ENCODE peak calls at places on chromosomes 4 and X, in nine cellular contexts. One of them, this sample, is unnamed.

GRCh38 chrX:129931411-129932136 is 25.6 kb downstream of the UTP14A start:
- DNase-seq in CD8-positive, alpha-beta T cell: peak; percentile 37
- DNase-seq in hepatocyte: peak; percentile 91
- DNase-seq in SK-N-SH: peak; percentile 86
- DNase-seq in cardiac muscle cell: peak; percentile 97
- DNase-seq in suprapubic skin: peak; percentile 94
- DNase-seq in esophagus squamous epithelium: peak; percentile 46
- DNase-seq in aorta: peak; percentile 95
- DNase-seq in upper lobe of right lung: peak; percentile 95
- DNase-seq in this sample: peak; percentile 91

GRCh38 chrX:87078231-87078630 is 439.4 kb upstream of the KLHL4 start:
- DNase-seq in CD8-positive, alpha-beta T cell: no peak
- DNase-seq in hepatocyte: no peak
- DNase-seq in SK-N-SH: no peak
- DNase-seq in cardiac muscle cell: no peak
- DNase-seq in suprapubic skin: no peak
- DNase-seq in esophagus squamous epithelium: no peak
- DNase-seq in aorta: no peak
- DNase-seq in upper lobe of right lung: no peak
- DNase-seq in this sample: no peak

GRCh38 chrX:131405497-131405896 is 116.4 kb upstream of the IGSF1 start:
- DNase-seq in CD8-positive, alpha-beta T cell: no peak
- DNase-seq in hepatocyte: no peak
- DNase-seq in SK-N-SH: no peak
- DNase-seq in cardiac muscle cell: no peak
- DNase-seq in suprapubic skin: no peak
- DNase-seq in esophagus squamous epithelium: no peak
- DNase-seq in aorta: no peak
- DNase-seq in upper lobe of right lung: no peak
- DNase-seq in this sample: no peak

GRCh38 chrX:129678176-129678880 is 23.6 kb upstream of the APLN start:
- DNase-seq in CD8-positive, alpha-beta T cell: peak; percentile 40
- DNase-seq in hepatocyte: peak; percentile 37
- DNase-seq in SK-N-SH: peak; percentile 62
- DNase-seq in cardiac muscle cell: no peak
- DNase-seq in suprapubic skin: no peak
- DNase-seq in esophagus squamous epithelium: no peak
- DNase-seq in aorta: peak; percentile 63
- DNase-seq in upper lobe of right lung: peak; percentile 82
- DNase-seq in this sample: no peak

GRCh38 chr4:173538903-173539445 is 8.9 kb upstream of the HAND2 start:
- DNase-seq in CD8-positive, alpha-beta T cell: no peak
- DNase-seq in hepatocyte: no peak
- DNase-seq in SK-N-SH: no peak
- DNase-seq in cardiac muscle cell: no peak
- DNase-seq in suprapubic skin: no peak
- DNase-seq in esophagus squamous epithelium: no peak
- DNase-seq in aorta: no peak
- DNase-seq in upper lobe of right lung: no peak
- DNase-seq in this sample: no peak

GRCh38 chr4:6472387-6473263 is at the start of gene PPP2R2C:
- DNase-seq in CD8-positive, alpha-beta T cell: no peak
- DNase-seq in hepatocyte: no peak
- DNase-seq in SK-N-SH: peak; percentile 81
- DNase-seq in cardiac muscle cell: no peak
- DNase-seq in suprapubic skin: peak; percentile 70
- DNase-seq in esophagus squamous epithelium: no peak
- DNase-seq in aorta: no peak
- DNase-seq in upper lobe of right lung: peak; percentile 34
- DNase-seq in this sample: no peak

GRCh38 chr4:186726440-186727148 is 2.9 kb upstream of the FAT1 start:
- DNase-seq in CD8-positive, alpha-beta T cell: no peak
- DNase-seq in hepatocyte: peak; percentile 93
- DNase-seq in SK-N-SH: peak; percentile 75
- DNase-seq in cardiac muscle cell: peak; percentile 88
- DNase-seq in suprapubic skin: no peak
- DNase-seq in esophagus squamous epithelium: no peak
- DNase-seq in aorta: peak; percentile 79
- DNase-seq in upper lobe of right lung: peak; percentile 85
- DNase-seq in this sample: peak; percentile 61

GRCh38 chr4:142267101-142267500 is 579.0 kb downstream of the INPP4B start:
- DNase-seq in CD8-positive, alpha-beta T cell: no peak
- DNase-seq in hepatocyte: no peak
- DNase-seq in SK-N-SH: no peak
- DNase-seq in cardiac muscle cell: no peak
- DNase-seq in suprapubic skin: no peak
- DNase-seq in esophagus squamous epithelium: no peak
- DNase-seq in aorta: no peak
- DNase-seq in upper lobe of right lung: no peak
- DNase-seq in this sample: no peak

GRCh38 chr4:80213117-80213815 is 16.0 kb downstream of the PRDM8 start:
- DNase-seq in CD8-positive, alpha-beta T cell: no peak
- DNase-seq in hepatocyte: no peak
- DNase-seq in SK-N-SH: no peak
- DNase-seq in cardiac muscle cell: no peak
- DNase-seq in suprapubic skin: no peak
- DNase-seq in esophagus squamous epithelium: no peak
- DNase-seq in aorta: no peak
- DNase-seq in upper lobe of right lung: no peak
- DNase-seq in this sample: no peak

GRCh38 chr4:8473198-8473919 is 32.8 kb downstream of the TRMT44 start:
- DNase-seq in CD8-positive, alpha-beta T cell: no peak
- DNase-seq in hepatocyte: no peak
- DNase-seq in SK-N-SH: peak; percentile 22
- DNase-seq in cardiac muscle cell: no peak
- DNase-seq in suprapubic skin: no peak
- DNase-seq in esophagus squamous epithelium: no peak
- DNase-seq in aorta: peak; percentile 66
- DNase-seq in upper lobe of right lung: no peak
- DNase-seq in this sample: no peak

GRCh38 chrX:108437354-108437753 is 868 bp downstream of the COL4A6 start:
- DNase-seq in CD8-positive, alpha-beta T cell: no peak
- DNase-seq in hepatocyte: no peak
- DNase-seq in SK-N-SH: no peak
- DNase-seq in cardiac muscle cell: no peak
- DNase-seq in suprapubic skin: no peak
- DNase-seq in esophagus squamous epithelium: no peak
- DNase-seq in aorta: no peak
- DNase-seq in upper lobe of right lung: no peak
- DNase-seq in this sample: no peak

GRCh38 chrX:146173742-146174141 is 356.1 kb downstream of the SLITRK2 start:
- DNase-seq in CD8-positive, alpha-beta T cell: no peak
- DNase-seq in hepatocyte: no peak
- DNase-seq in SK-N-SH: no peak
- DNase-seq in cardiac muscle cell: no peak
- DNase-seq in suprapubic skin: no peak
- DNase-seq in esophagus squamous epithelium: no peak
- DNase-seq in aorta: no peak
- DNase-seq in upper lobe of right lung: no peak
- DNase-seq in this sample: no peak

GRCh38 chr4:99552872-99553271 is 11.0 kb downstream of the TRMT10A start:
- DNase-seq in CD8-positive, alpha-beta T cell: no peak
- DNase-seq in hepatocyte: no peak
- DNase-seq in SK-N-SH: no peak
- DNase-seq in cardiac muscle cell: no peak
- DNase-seq in suprapubic skin: no peak
- DNase-seq in esophagus squamous epithelium: no peak
- DNase-seq in aorta: no peak
- DNase-seq in upper lobe of right lung: no peak
- DNase-seq in this sample: no peak

GRCh38 chr4:66791686-66792085 is 753.6 kb downstream of the CENPC start:
- DNase-seq in CD8-positive, alpha-beta T cell: no peak
- DNase-seq in hepatocyte: no peak
- DNase-seq in SK-N-SH: no peak
- DNase-seq in cardiac muscle cell: no peak
- DNase-seq in suprapubic skin: no peak
- DNase-seq in esophagus squamous epithelium: no peak
- DNase-seq in aorta: no peak
- DNase-seq in upper lobe of right lung: no peak
- DNase-seq in this sample: no peak

GRCh38 chr4:177519481-177520270 is 77.4 kb upstream of the AGA start:
- DNase-seq in CD8-positive, alpha-beta T cell: no peak
- DNase-seq in hepatocyte: no peak
- DNase-seq in SK-N-SH: no peak
- DNase-seq in cardiac muscle cell: peak; percentile 53
- DNase-seq in suprapubic skin: no peak
- DNase-seq in esophagus squamous epithelium: no peak
- DNase-seq in aorta: no peak
- DNase-seq in upper lobe of right lung: no peak
- DNase-seq in this sample: no peak

GRCh38 chrX:15475021-15475420 is 18.1 kb downstream of the PIR start:
- DNase-seq in CD8-positive, alpha-beta T cell: no peak
- DNase-seq in hepatocyte: no peak
- DNase-seq in SK-N-SH: no peak
- DNase-seq in cardiac muscle cell: peak; percentile 20
- DNase-seq in suprapubic skin: no peak
- DNase-seq in esophagus squamous epithelium: no peak
- DNase-seq in aorta: no peak
- DNase-seq in upper lobe of right lung: no peak
- DNase-seq in this sample: no peak

DNA sequence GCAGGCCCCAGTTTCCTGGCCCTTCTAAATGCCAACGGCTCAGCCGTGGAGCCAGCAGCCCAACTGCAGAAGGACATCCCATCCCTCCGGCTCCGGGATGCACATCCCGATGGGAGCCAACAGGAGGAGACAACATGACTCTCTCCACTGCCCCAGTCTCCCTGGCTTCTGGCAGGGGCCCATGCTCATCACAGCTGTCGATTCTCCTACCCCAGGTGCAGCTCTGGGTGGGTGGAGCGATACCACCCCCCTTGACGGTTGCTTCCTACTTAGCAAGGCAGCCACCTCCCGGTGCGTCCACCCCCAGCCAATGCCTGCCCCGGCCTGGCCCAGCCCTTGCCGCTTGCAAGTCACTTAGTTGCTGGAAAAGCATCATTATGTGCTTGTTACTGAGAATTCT is 19.5 kb downstream of the ZNF275 start:
- DNase-seq in CD8-positive, alpha-beta T cell: no peak
- DNase-seq in hepatocyte: no peak
- DNase-seq in SK-N-SH: no peak
- DNase-seq in cardiac muscle cell: no peak
- DNase-seq in suprapubic skin: no peak
- DNase-seq in esophagus squamous epithelium: no peak
- DNase-seq in aorta: no peak
- DNase-seq in upper lobe of right lung: no peak
- DNase-seq in this sample: no peak
- H3K9me3 ChIP-seq in CD8-positive, alpha-beta T cell: no peaks in the 10 kb centered on the region
- H3K9me3 ChIP-seq in hepatocyte: no peaks in the 10 kb centered on the region
- H3K9me3 ChIP-seq in SK-N-SH: no peaks in the 10 kb centered on the region
- H3K9me3 ChIP-seq in cardiac muscle cell: no peaks in the 10 kb centered on the region
- H3K9me3 ChIP-seq in suprapubic skin: no peaks in the 10 kb centered on the region
- H3K9me3 ChIP-seq in esophagus squamous epithelium: no peaks in the 10 kb centered on the region
- H3K9me3 ChIP-seq in aorta: no peaks in the 10 kb centered on the region
- H3K9me3 ChIP-seq in upper lobe of right lung: no peaks in the 10 kb centered on the region
- H3K9me3 ChIP-seq in this sample: no peaks in the 10 kb centered on the region

GRCh38 chr4:87130985-87131753 is 89.2 kb downstream of the KLHL8 start:
- DNase-seq in CD8-positive, alpha-beta T cell: no peak
- DNase-seq in hepatocyte: no peak
- DNase-seq in SK-N-SH: no peak
- DNase-seq in cardiac muscle cell: no peak
- DNase-seq in suprapubic skin: no peak
- DNase-seq in esophagus squamous epithelium: no peak
- DNase-seq in aorta: no peak
- DNase-seq in upper lobe of right lung: no peak
- DNase-seq in this sample: no peak
- H3K36me3 ChIP-seq in CD8-positive, alpha-beta T cell: peaks cover 31% of the 10 kb centered on the region
- H3K36me3 ChIP-seq in hepatocyte: peaks cover 10% of the 10 kb centered on the region
- H3K36me3 ChIP-seq in SK-N-SH: peaks cover 41% of the 10 kb centered on the region
- H3K36me3 ChIP-seq in cardiac muscle cell: peaks cover 44% of the 10 kb centered on the region
- H3K36me3 ChIP-seq in suprapubic skin: peaks cover 100% of the 10 kb centered on the region
- H3K36me3 ChIP-seq in esophagus squamous epithelium: peaks cover 100% of the 10 kb centered on the region
- H3K36me3 ChIP-seq in aorta: peaks cover 1% of the 10 kb centered on the region
- H3K36me3 ChIP-seq in upper lobe of right lung: peaks cover 100% of the 10 kb centered on the region
- H3K36me3 ChIP-seq in this sample: peaks cover 21% of the 10 kb centered on the region

GRCh38 chr4:185369729-185370128 is 26.0 kb downstream of the LRP2BP start:
- DNase-seq in CD8-positive, alpha-beta T cell: no peak
- DNase-seq in hepatocyte: no peak
- DNase-seq in SK-N-SH: no peak
- DNase-seq in cardiac muscle cell: peak; percentile 13
- DNase-seq in suprapubic skin: no peak
- DNase-seq in esophagus squamous epithelium: no peak
- DNase-seq in aorta: no peak
- DNase-seq in upper lobe of right lung: no peak
- DNase-seq in this sample: no peak
- H3K9me3 ChIP-seq in CD8-positive, alpha-beta T cell: no peaks in the 10 kb centered on the region
- H3K9me3 ChIP-seq in hepatocyte: no peaks in the 10 kb centered on the region
- H3K9me3 ChIP-seq in SK-N-SH: no peaks in the 10 kb centered on the region
- H3K9me3 ChIP-seq in cardiac muscle cell: no peaks in the 10 kb centered on the region
- H3K9me3 ChIP-seq in suprapubic skin: no peaks in the 10 kb centered on the region
- H3K9me3 ChIP-seq in esophagus squamous epithelium: no peaks in the 10 kb centered on the region
- H3K9me3 ChIP-seq in aorta: no peaks in the 10 kb centered on the region
- H3K9me3 ChIP-seq in upper lobe of right lung: no peaks in the 10 kb centered on the region
- H3K9me3 ChIP-seq in this sample: no peaks in the 10 kb centered on the region

DNA sequence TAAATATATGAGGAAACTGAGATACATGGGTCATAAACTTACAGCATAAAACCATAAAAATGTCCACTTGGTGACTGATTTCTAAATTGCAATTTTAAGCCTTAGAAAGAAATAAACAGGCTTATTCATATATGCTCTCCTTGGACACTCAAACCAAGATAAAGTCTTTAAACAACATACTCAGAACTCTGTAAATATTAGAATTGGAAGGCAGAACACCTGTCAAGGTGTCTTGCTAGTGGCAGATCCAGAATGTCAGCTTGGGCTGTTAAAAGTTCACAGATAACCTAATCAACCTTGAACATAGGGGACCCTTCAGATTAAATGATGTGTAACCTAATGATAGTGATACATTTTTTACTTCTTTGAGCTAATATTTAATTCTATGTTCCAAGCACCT is 208.1 kb upstream of the ARSJ start:
- DNase-seq in CD8-positive, alpha-beta T cell: no peak
- DNase-seq in hepatocyte: no peak
- DNase-seq in SK-N-SH: no peak
- DNase-seq in cardiac muscle cell: no peak
- DNase-seq in suprapubic skin: no peak
- DNase-seq in esophagus squamous epithelium: no peak
- DNase-seq in aorta: no peak
- DNase-seq in upper lobe of right lung: no peak
- DNase-seq in this sample: no peak
- H3K36me3 ChIP-seq in CD8-positive, alpha-beta T cell: no peaks in the 10 kb centered on the region
- H3K36me3 ChIP-seq in hepatocyte: no peaks in the 10 kb centered on the region
- H3K36me3 ChIP-seq in SK-N-SH: no peaks in the 10 kb centered on the region
- H3K36me3 ChIP-seq in cardiac muscle cell: no peaks in the 10 kb centered on the region
- H3K36me3 ChIP-seq in suprapubic skin: no peaks in the 10 kb centered on the region
- H3K36me3 ChIP-seq in esophagus squamous epithelium: no peaks in the 10 kb centered on the region
- H3K36me3 ChIP-seq in aorta: no peaks in the 10 kb centered on the region
- H3K36me3 ChIP-seq in upper lobe of right lung: no peaks in the 10 kb centered on the region
- H3K36me3 ChIP-seq in this sample: no peaks in the 10 kb centered on the region

GRCh38 chr4:161133877-161134276 is 1029.9 kb downstream of the FSTL5 start:
- DNase-seq in CD8-positive, alpha-beta T cell: no peak
- DNase-seq in hepatocyte: no peak
- DNase-seq in SK-N-SH: peak; percentile 7
- DNase-seq in cardiac muscle cell: no peak
- DNase-seq in suprapubic skin: no peak
- DNase-seq in esophagus squamous epithelium: no peak
- DNase-seq in aorta: no peak
- DNase-seq in upper lobe of right lung: no peak
- DNase-seq in this sample: no peak
- H3K9me3 ChIP-seq in CD8-positive, alpha-beta T cell: no peaks in the 10 kb centered on the region
- H3K9me3 ChIP-seq in hepatocyte: no peaks in the 10 kb centered on the region
- H3K9me3 ChIP-seq in SK-N-SH: no peaks in the 10 kb centered on the region
- H3K9me3 ChIP-seq in cardiac muscle cell: no peaks in the 10 kb centered on the region
- H3K9me3 ChIP-seq in suprapubic skin: peaks cover 11% of the 10 kb centered on the region
- H3K9me3 ChIP-seq in esophagus squamous epithelium: peaks cover 12% of the 10 kb centered on the region
- H3K9me3 ChIP-seq in aorta: peaks cover 2% of the 10 kb centered on the region
- H3K9me3 ChIP-seq in upper lobe of right lung: no peaks in the 10 kb centered on the region
- H3K9me3 ChIP-seq in this sample: no peaks in the 10 kb centered on the region